ENCODE peak calls at places on chromosomes 6 and 20, in five cellular contexts. S is ascending aorta, T is sigmoid colon, X is OCI-LY7, Z is endodermal cell. I is an unnamed sample.

GRCh38 chr6:42010185-42010872 is 40.0 kb upstream of the TAF8 start:
- DNase-seq in S (no peak), T (no peak), X (peak; percentile 96), Z (peak; percentile 71), I (no peak)

GRCh38 chr20:58340853-58341252 is 31.3 kb downstream of the RAB22A start:
- DNase-seq in S (no peak), T (no peak), X (no peak), Z (no peak), I (no peak)

GRCh38 chr6:97765480-97765879 is 482.5 kb upstream of the MMS22L start:
- DNase-seq in S (no peak), T (no peak), X (no peak), Z (no peak), I (no peak)

GRCh38 chr6:29653452-29654038 is 3.3 kb upstream of the MOG start:
- DNase-seq in S (no peak), T (no peak), X (peak; percentile 82), Z (peak; percentile 63), I (peak; percentile 73)

GRCh38 chr6:56842602-56843475 is 112.1 kb upstream of the BEND6 start:
- DNase-seq in S (no peak), T (peak; percentile 67), X (no peak), Z (peak; percentile 86), I (peak; percentile 18)

GRCh38 chr20:54137115-54137514 is 36.7 kb downstream of the CYP24A1 start:
- DNase-seq in S (no peak), T (no peak), X (no peak), Z (no peak), I (no peak)

GRCh38 chr6:122389704-122390103 is 9.7 kb upstream of the HSF2 start:
- DNase-seq in S (no peak), T (no peak), X (no peak), Z (no peak), I (no peak)

GRCh38 chr20:3042621-3043020 is 801 bp upstream of the GNRH2 start:
- DNase-seq in S (no peak), T (peak; percentile 83), X (no peak), Z (no peak), I (peak; percentile 53)

GRCh38 chr20:54431545-54431944 is 43.8 kb upstream of the DOK5 start:
- DNase-seq in S (no peak), T (no peak), X (no peak), Z (no peak), I (no peak)

GRCh38 chr6:62615366-62616015 is 329.5 kb upstream of the KHDRBS2 start:
- DNase-seq in S (no peak), T (no peak), X (no peak), Z (no peak), I (no peak)

GRCh38 chr6:127013865-127014264 is 104.6 kb upstream of the RSPO3 start:
- DNase-seq in S (no peak), T (no peak), X (no peak), Z (no peak), I (no peak)

GRCh38 chr6:2765896-2766766 is 938 bp downstream of the WRNIP1 start:
- DNase-seq in S (no peak), T (peak; percentile 76), X (peak; percentile 66), Z (peak; percentile 68), I (peak; percentile 68)

GRCh38 chr6:46199387-46199786 is 28.6 kb upstream of the ENPP5 start:
- DNase-seq in S (no peak), T (no peak), X (no peak), Z (no peak), I (no peak)

GRCh38 chr6:70315096-70315751 is 12.3 kb upstream of the COL9A1 start:
- DNase-seq in S (no peak), T (no peak), X (no peak), Z (no peak), I (no peak)

GRCh38 chr20:35329435-35330139 is 37.4 kb upstream of the FAM83C start:
- DNase-seq in S (no peak), T (no peak), X (peak; percentile 61), Z (peak; percentile 93), I (no peak)

GRCh38 chr6:12132351-12133222 is 120.5 kb downstream of the HIVEP1 start:
- DNase-seq in S (no peak), T (no peak), X (no peak), Z (no peak), I (no peak)

GRCh38 chr6:85516168-85516567 is 66.3 kb downstream of the NT5E start:
- DNase-seq in S (no peak), T (no peak), X (no peak), Z (no peak), I (no peak)

GRCh38 chr6:100346203-100346602 is 118.5 kb downstream of the SIM1 start:
- DNase-seq in S (no peak), T (no peak), X (no peak), Z (no peak), I (no peak)

GRCh38 chr6:25893778-25894177 is 19.7 kb upstream of the SLC17A3 start:
- DNase-seq in S (no peak), T (no peak), X (no peak), Z (no peak), I (no peak)

GRCh38 chr6:56840467-56841371 is 114.2 kb upstream of the BEND6 start:
- DNase-seq in S (no peak), T (no peak), X (no peak), Z (no peak), I (no peak)

GRCh38 chr6:159999240-159999671 is 30.4 kb downstream of the IGF2R start:
- DNase-seq in S (no peak), T (no peak), X (no peak), Z (no peak), I (no peak)

GRCh38 chr6:153084393-153084792 is 46.7 kb downstream of the RGS17 start:
- DNase-seq in S (no peak), T (no peak), X (no peak), Z (no peak), I (no peak)

GRCh38 chr6:41786451-41787218 is 859 bp upstream of the TOMM6 start:
- DNase-seq in S (peak; percentile 45), T (peak; percentile 94), X (peak; percentile 89), Z (peak; percentile 96), I (peak; percentile 87)

GRCh38 chr6:158286413-158286812 is 25.9 kb upstream of the TULP4 start:
- DNase-seq in S (no peak), T (no peak), X (no peak), Z (no peak), I (no peak)

GRCh38 chr20:37511605-37512275 is 9.3 kb upstream of the NNAT start:
- DNase-seq in S (no peak), T (peak; percentile 36), X (no peak), Z (no peak), I (no peak)

GRCh38 chr20:5143856-5144255 is 17.0 kb downstream of the CDS2 start:
- DNase-seq in S (no peak), T (no peak), X (no peak), Z (no peak), I (no peak)

GRCh38 chr6:44672838-44673237 is 285.3 kb downstream of the CDC5L start:
- DNase-seq in S (no peak), T (no peak), X (no peak), Z (no peak), I (no peak)

GRCh38 chr6:151009576-151009975 is 144.1 kb downstream of the MTHFD1L start:
- DNase-seq in S (no peak), T (no peak), X (no peak), Z (peak; percentile 68), I (no peak)

GRCh38 chr6:99521557-99522286 is 6.5 kb upstream of the USP45 start:
- DNase-seq in S (no peak), T (peak; percentile 79), X (no peak), Z (peak; percentile 75), I (peak; percentile 38)

GRCh38 chr6:122809001-122809400 is 19.9 kb downstream of the SMPDL3A start:
- DNase-seq in S (no peak), T (no peak), X (no peak), Z (no peak), I (no peak)

GRCh38 chr6:16184554-16184953 is 53.8 kb upstream of the GMPR start:
- DNase-seq in S (no peak), T (no peak), X (no peak), Z (no peak), I (no peak)

GRCh38 chr6:29014729-29015608 is 9.9 kb upstream of the ZNF311 start:
- DNase-seq in S (no peak), T (no peak), X (no peak), Z (no peak), I (no peak)

GRCh38 chr20:1737134-1737533 is 79.6 kb upstream of the SIRPG start:
- DNase-seq in S (no peak), T (no peak), X (no peak), Z (no peak), I (no peak)

GRCh38 chr6:151430886-151431285 is 21.0 kb downstream of the RMND1 start:
- DNase-seq in S (no peak), T (no peak), X (no peak), Z (no peak), I (no peak)

GRCh38 chr20:60497298-60497697 is 539.1 kb downstream of the CDH26 start:
- DNase-seq in S (no peak), T (no peak), X (no peak), Z (no peak), I (no peak)
- H3K9me3 ChIP-seq in S (no peaks in the 10 kb centered on the region), T (no peaks in the 10 kb centered on the region), X (no peaks in the 10 kb centered on the region), Z (no peaks in the 10 kb centered on the region), I (no peaks in the 10 kb centered on the region)

GRCh38 chr20:21707267-21707666 is 1.8 kb downstream of the PAX1 start:
- DNase-seq in S (no peak), T (no peak), X (no peak), Z (no peak), I (no peak)
- H3K4me3 ChIP-seq in S (no peak overlapping the region), T (no peak overlapping the region), X (no peak overlapping the region), Z (no peak overlapping the region), I (no peak overlapping the region)

GRCh38 chr20:57106692-57107091 is 159.7 kb downstream of the BMP7 start:
- DNase-seq in S (no peak), T (no peak), X (no peak), Z (no peak), I (no peak)
- H3K27ac ChIP-seq in S (no peak overlapping the region), T (no peak overlapping the region), X (no peak overlapping the region), Z (no peak overlapping the region), I (no peak overlapping the region)

GRCh38 chr6:168411130-168411529 is 29.9 kb upstream of the SMOC2 start:
- DNase-seq in S (no peak), T (no peak), X (no peak), Z (peak; percentile 40), I (no peak)

GRCh38 chr6:168410554-168411011 is 30.4 kb upstream of the SMOC2 start:
- DNase-seq in S (no peak), T (no peak), X (no peak), Z (peak; percentile 32), I (no peak)

GRCh38 chr6:168407842-168408241 is 33.1 kb upstream of the SMOC2 start:
- DNase-seq in S (no peak), T (no peak), X (no peak), Z (peak; percentile 22), I (no peak)

GRCh38 chr6:168410035-168410434 is 30.9 kb upstream of the SMOC2 start:
- DNase-seq in S (no peak), T (no peak), X (no peak), Z (peak; percentile 36), I (no peak)

GRCh38 chr6:168408504-168409136 is 32.4 kb upstream of the SMOC2 start:
- DNase-seq in S (no peak), T (no peak), X (no peak), Z (peak; percentile 25), I (no peak)
- H3K9me3 ChIP-seq in S (no peaks in the 10 kb centered on the region), T (no peaks in the 10 kb centered on the region), X (no peaks in the 10 kb centered on the region), Z (no peaks in the 10 kb centered on the region), I (no peaks in the 10 kb centered on the region)

I was measured in testis.